ENCODE peak calls at places on chromosome 3, in seven cellular contexts. G, E, S, O, A, Z and X are unnamed samples.

GRCh38 chr3:132730891-132731580 is 8.8 kb upstream of the NPHP3 start:
- DNase-seq in O (peak; percentile 46), S (peak; percentile 49), A (no peak), Z (no peak), E (peak; percentile 33), G (no peak), X (no peak)

GRCh38 chr3:40623567-40623966 is 98.8 kb downstream of the ZNF621 start:
- DNase-seq in A (no peak), O (no peak), E (no peak), Z (no peak), S (peak; percentile 65), G (peak; percentile 63), X (no peak)

GRCh38 chr3:6452974-6453373 is 407.9 kb upstream of the GRM7 start:
- DNase-seq in Z (no peak), A (no peak), G (no peak), E (no peak), O (no peak), S (no peak), X (no peak)

GRCh38 chr3:44076221-44076829 is 165.4 kb upstream of the TOPAZ1 start:
- DNase-seq in Z (no peak), E (no peak), S (no peak), G (no peak), A (no peak), O (no peak), X (peak; percentile 44)

GRCh38 chr3:152385761-152386160 is 117.0 kb downstream of the MBNL1 start:
- DNase-seq in Z (no peak), O (no peak), A (no peak), G (no peak), E (peak; percentile 88), S (no peak), X (no peak)

GRCh38 chr3:125594581-125595011 is 701 bp downstream of the OSBPL11 start:
- DNase-seq in A (no peak), S (peak; percentile 28), G (no peak), Z (no peak), E (no peak), O (peak; percentile 32), X (no peak)

GRCh38 chr3:43503067-43503728 is 118.6 kb downstream of the ANO10 start:
- DNase-seq in A (no peak), G (no peak), O (peak; percentile 23), S (peak; percentile 54), Z (no peak), E (peak; percentile 15), X (no peak)

GRCh38 chr3:45917146-45917885 is 25.9 kb upstream of the CXCR6 start:
- DNase-seq in O (no peak), S (no peak), Z (no peak), E (no peak), A (no peak), G (no peak), X (no peak)

GRCh38 chr3:155890671-155891190 is 20.3 kb downstream of the GMPS start:
- DNase-seq in G (no peak), A (no peak), E (peak; percentile 13), Z (no peak), S (peak; percentile 90), O (peak; percentile 17), X (no peak)

GRCh38 chr3:49359623-49360022 is 1.5 kb upstream of the GPX1 start:
- DNase-seq in G (no peak), E (no peak), O (no peak), A (no peak), Z (no peak), S (no peak), X (no peak)

GRCh38 chr3:10366681-10367101 is 45.8 kb upstream of the SEC13 start:
- DNase-seq in A (no peak), Z (no peak), G (no peak), S (no peak), E (no peak), O (no peak), X (no peak)

GRCh38 chr3:193771011-193771697 is 178.1 kb downstream of the OPA1 start:
- DNase-seq in E (no peak), Z (no peak), A (no peak), G (no peak), O (no peak), S (no peak), X (peak; percentile 31)

GRCh38 chr3:126287536-126288181 is 69.5 kb downstream of the KLF15 start:
- DNase-seq in Z (no peak), A (no peak), E (peak; percentile 41), G (no peak), O (peak; percentile 78), S (no peak), X (peak; percentile 81)

GRCh38 chr3:134342269-134342668 is 32.0 kb downstream of the AMOTL2 start:
- DNase-seq in E (no peak), A (no peak), S (no peak), O (no peak), Z (no peak), G (no peak), X (no peak)

GRCh38 chr3:158152186-158152585 is 42.3 kb downstream of the RSRC1 start:
- DNase-seq in S (no peak), O (no peak), E (no peak), Z (no peak), G (no peak), A (no peak), X (no peak)

GRCh38 chr3:124829175-124829818 is 57.9 kb downstream of the ITGB5 start:
- DNase-seq in G (no peak), A (no peak), E (no peak), Z (no peak), O (no peak), S (no peak), X (no peak)

GRCh38 chr3:32757618-32758374 is 60.0 kb upstream of the TRIM71 start:
- DNase-seq in S (no peak), A (no peak), O (no peak), Z (no peak), E (peak; percentile 50), G (no peak), X (no peak)

GRCh38 chr3:114093596-114093995 is 37.1 kb downstream of the QTRT2 start:
- DNase-seq in G (no peak), S (peak; percentile 15), Z (no peak), E (no peak), A (no peak), O (peak; percentile 9), X (no peak)

GRCh38 chr3:12356996-12357395 is 68.1 kb downstream of the PPARG start:
- DNase-seq in E (no peak), G (no peak), Z (no peak), S (no peak), A (no peak), O (no peak), X (no peak)

GRCh38 chr3:185687479-185687878 is 101.4 kb downstream of the SENP2 start:
- DNase-seq in S (no peak), A (no peak), E (no peak), Z (no peak), G (no peak), O (no peak), X (no peak)

GRCh38 chr3:46381662-46382061 is 10.9 kb downstream of the CCR5 start:
- DNase-seq in G (no peak), Z (no peak), E (no peak), A (no peak), S (no peak), O (no peak), X (no peak)

GRCh38 chr3:17089314-17089700 is 204.6 kb downstream of the PLCL2 start:
- DNase-seq in G (no peak), O (no peak), Z (no peak), A (no peak), S (no peak), E (no peak), X (no peak)

GRCh38 chr3:168034152-168034928 is 61.4 kb downstream of the GOLIM4 start:
- DNase-seq in A (no peak), Z (no peak), G (no peak), S (peak; percentile 64), O (peak; percentile 12), E (no peak), X (no peak)

GRCh38 chr3:26622634-26623408 is at the start of gene LRRC3B:
- DNase-seq in S (no peak), A (no peak), G (no peak), O (peak; percentile 75), E (no peak), Z (peak; percentile 9), X (no peak)

DNA sequence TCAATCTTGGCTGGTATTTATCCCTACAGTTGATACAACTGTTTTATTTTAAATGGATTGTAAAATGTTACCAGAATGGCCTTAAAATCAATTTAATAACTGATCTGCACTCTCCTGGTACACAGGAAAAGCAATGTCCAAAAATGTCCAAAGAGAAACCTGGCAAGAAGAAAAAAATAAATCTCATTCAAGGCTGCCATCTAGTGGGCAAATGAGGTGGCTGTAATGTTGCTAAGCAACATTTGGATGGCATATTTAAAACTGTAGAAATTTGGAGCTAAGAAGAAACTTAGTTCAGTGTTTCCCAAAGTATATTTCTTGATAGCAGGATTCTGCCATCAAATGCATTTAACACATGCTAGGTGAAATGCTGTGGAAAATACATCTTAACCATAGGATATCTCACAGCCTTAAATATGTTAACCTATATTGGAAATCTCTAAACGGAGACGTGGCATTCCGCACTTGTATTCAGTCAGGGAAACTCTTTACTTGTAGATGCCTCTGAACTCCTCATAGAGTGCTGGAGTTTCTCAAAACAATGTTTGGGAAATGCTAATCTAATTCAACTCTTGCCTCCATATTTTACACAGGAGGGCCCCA is 216.8 kb downstream of the ERC2 start:
- DNase-seq in E (peak; percentile 18), Z (peak; percentile 8), G (peak; percentile 8), S (peak; percentile 39), A (peak; percentile 31), O (peak; percentile 57), X (no peak)
- TF ChIP-seq TAF1 in E (no peak), Z (no peak), G (no peak), S (no peak), A (no peak), O (no peak), X (no peak)

DNA sequence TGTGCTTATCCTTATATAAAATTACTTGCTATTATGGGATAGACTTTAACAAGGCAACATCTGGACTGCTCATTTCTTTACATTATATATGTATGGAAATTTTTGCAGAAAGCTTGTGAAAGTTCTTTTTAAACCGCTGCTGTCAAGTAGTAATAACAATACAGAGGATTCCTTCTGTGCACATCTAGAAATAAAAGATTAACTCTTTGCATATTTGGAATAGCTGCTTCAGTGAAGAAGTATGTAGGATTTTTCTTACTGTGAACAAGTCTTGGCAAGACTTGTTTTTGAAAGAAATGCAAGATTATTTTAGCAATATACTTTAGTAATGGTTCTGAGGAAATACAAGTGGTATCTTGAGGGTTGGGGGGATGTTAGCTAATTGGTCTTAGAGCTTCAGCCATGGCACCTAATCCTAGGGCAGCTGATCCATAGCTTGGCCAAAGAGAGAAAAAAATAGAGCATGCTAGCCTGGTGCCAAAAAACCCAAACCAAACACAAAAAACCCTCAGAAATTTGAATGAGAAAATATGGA is 4.3 kb downstream of the PRKCI start:
- DNase-seq in A (no peak), O (no peak), Z (no peak), S (no peak), E (no peak), G (no peak), X (no peak)
- TF ChIP-seq TAF1 in A (no peak), O (no peak), Z (no peak), S (no peak), E (no peak), G (no peak), X (no peak)

GRCh38 chr3:191774485-191774884 is 313.5 kb downstream of the PYDC2 start:
- DNase-seq in G (no peak), S (no peak), E (no peak), A (no peak), O (no peak), Z (no peak), X (no peak)
- TF ChIP-seq TAF1 in G (no peak), S (no peak), E (no peak), A (no peak), O (no peak), Z (no peak), X (no peak)

GRCh38 chr3:41898631-41899030 is 63.3 kb downstream of the ULK4 start:
- DNase-seq in O (no peak), A (no peak), Z (no peak), G (no peak), S (no peak), E (no peak), X (no peak)

GRCh38 chr3:41900265-41900664 is 61.6 kb downstream of the ULK4 start:
- DNase-seq in Z (no peak), S (peak; percentile 29), G (no peak), E (no peak), A (no peak), O (no peak), X (no peak)
- TF ChIP-seq TAF1 in Z (no peak), S (no peak), G (no peak), E (no peak), A (no peak), O (no peak), X (no peak)